ENCODE peak calls at places on chromosomes 11 and 22, in four cellular contexts. K, M, X and C are unnamed samples.

GRCh38 chr11:47533690-47534135 is 19.2 kb downstream of the CELF1 start:
- DNase-seq in K (no peak), M (no peak), X (no peak), C (no peak)

GRCh38 chr11:16136792-16137395 is 219.5 kb downstream of the SOX6 start:
- DNase-seq in K (no peak), X (no peak), M (no peak), C (no peak)

GRCh38 chr11:69640995-69641581 is at the start of gene CCND1:
- DNase-seq in X (peak), K (peak), M (peak), C (peak)

GRCh38 chr22:50059185-50059880 is 1.2 kb upstream of the TTLL8 start:
- DNase-seq in M (no peak), K (no peak), X (peak), C (no peak)

GRCh38 chr22:28479912-28480311 is 199.7 kb downstream of the TTC28 start:
- DNase-seq in K (no peak), X (no peak), M (no peak), C (no peak)

GRCh38 chr11:17528181-17528691 is 16.0 kb downstream of the USH1C start:
- DNase-seq in M (peak), X (peak), K (no peak), C (peak)

GRCh38 chr11:43738600-43739409 is 58.3 kb downstream of the HSD17B12 start:
- DNase-seq in X (peak), M (no peak), K (peak), C (no peak)

GRCh38 chr11:45880772-45881570 is 4.5 kb upstream of the MAPK8IP1 start:
- DNase-seq in X (peak), K (peak), M (no peak), C (no peak)